ENCODE peak calls at places on chromosome 17, in seven cellular contexts. M is NCI-H446 treated with DMSO at 0.1 percent for 48 hours; G is breast epithelium; J is anterior cingulate cortex; B is GM13977; A is AG09309; C is central memory CD8-positive, alpha-beta T cell. R is an unnamed sample.

GRCh38 chr17:81064746-81065475 is 30.0 kb downstream of the BAIAP2 start:
- DNase-seq in B (no peak), M (no peak), J (no peak), G (no peak), C (no peak), A (peak), R (no peak)

GRCh38 chr17:46003907-46004748 is 5.1 kb downstream of the STH start:
- DNase-seq in J (peak), C (no peak), G (no peak), A (no peak), B (no peak), M (peak), R (peak)

GRCh38 chr17:27633312-27634025 is 2.5 kb downstream of the LGALS9 start:
- DNase-seq in M (no peak), A (no peak), J (no peak), B (no peak), G (no peak), C (no peak), R (no peak)

GRCh38 chr17:2433696-2434095 is 32.8 kb upstream of the MNT start:
- DNase-seq in J (no peak), M (no peak), C (no peak), G (no peak), A (no peak), B (no peak), R (no peak)

GRCh38 chr17:21549107-21549687 is 143.1 kb upstream of the KCNJ18 start:
- DNase-seq in M (no peak), B (no peak), A (peak), G (no peak), C (no peak), J (no peak), R (no peak)

GRCh38 chr17:50421308-50422031 is 4.5 kb upstream of the ACSF2 start:
- DNase-seq in J (no peak), M (no peak), G (no peak), B (peak), A (no peak), C (no peak), R (no peak)

GRCh38 chr17:82776454-82776853 is 24.6 kb downstream of the TBCD start:
- DNase-seq in A (no peak), B (no peak), J (no peak), C (no peak), M (no peak), G (no peak), R (no peak)

GRCh38 chr17:8073627-8074485 is 13.7 kb downstream of the ALOX12B start:
- DNase-seq in A (no peak), M (peak), J (peak), G (peak), C (peak), B (peak), R (no peak)

GRCh38 chr17:77352441-77352840 is 211.7 kb downstream of the SEC14L1 start:
- DNase-seq in M (no peak), J (no peak), B (no peak), G (no peak), A (no peak), C (no peak), R (no peak)